ENCODE peak calls at places on chromosomes 2 and 18, in four cellular contexts. Q, O, G and K are unnamed samples. For H3K9me3, the result is how much of the 10 kb centered on the place peaks cover.

GRCh38 chr2:232588680-232589585 is 38.4 kb downstream of the EIF4E2 start:
- DNase-seq in Q (peak), O (peak), G (no peak), K (no peak)

GRCh38 chr2:127577973-127578372 is 42.5 kb downstream of the MYO7B start:
- DNase-seq in Q (no peak), O (no peak), G (peak), K (no peak)

GRCh38 chr2:25617948-25618646 is 55.3 kb downstream of the DTNB start:
- DNase-seq in Q (no peak), O (no peak), G (no peak), K (no peak)

GRCh38 chr18:78376036-78376435 is 603.6 kb upstream of the SALL3 start:
- DNase-seq in Q (no peak), O (no peak), G (no peak), K (no peak)

GRCh38 chr18:62450546-62451395 is 72.1 kb upstream of the ZCCHC2 start:
- DNase-seq in Q (peak), O (peak), G (no peak), K (no peak)

GRCh38 chr2:27824401-27824800 is 52.9 kb downstream of the MRPL33 start:
- DNase-seq in Q (no peak), O (no peak), G (no peak), K (no peak)

GRCh38 chr2:15539999-15540398 is 21.1 kb downstream of the NBAS start:
- DNase-seq in Q (no peak), O (no peak), G (no peak), K (no peak)

GRCh38 chr2:207768891-207769596 is 662 bp downstream of the FZD5 start:
- DNase-seq in Q (peak), O (peak), G (peak), K (no peak)

GRCh38 chr2:98134601-98135000 is 47.6 kb downstream of the VWA3B start:
- DNase-seq in Q (no peak), O (no peak), G (no peak), K (no peak)

GRCh38 chr2:196431957-196432356 is 207.6 kb upstream of the CCDC150 start:
- DNase-seq in Q (no peak), O (no peak), G (no peak), K (peak)

GRCh38 chr2:55618025-55618648 is 715 bp upstream of the PPP4R3B start:
- DNase-seq in Q (no peak), O (no peak), G (no peak), K (no peak)

GRCh38 chr2:237213325-237214040 is 127.8 kb downstream of the COPS8 start:
- DNase-seq in Q (peak), O (no peak), G (no peak), K (no peak)

GRCh38 chr18:6624729-6625308 is 104.7 kb upstream of the ARHGAP28 start:
- DNase-seq in Q (no peak), O (no peak), G (no peak), K (no peak)

GRCh38 chr2:120415728-120416509 is 70.0 kb downstream of the INHBB start:
- DNase-seq in Q (no peak), O (no peak), G (no peak), K (no peak)

GRCh38 chr2:108377815-108378630 is at the start of gene SULT1C4:
- DNase-seq in Q (peak), O (peak), G (peak), K (no peak)

GRCh38 chr2:176555781-176556180 is 286.5 kb downstream of the MTX2 start:
- DNase-seq in Q (no peak), O (no peak), G (peak), K (no peak)

GRCh38 chr2:77193858-77194448 is 328.2 kb downstream of the LRRTM4 start:
- DNase-seq in Q (no peak), O (no peak), G (no peak), K (no peak)

GRCh38 chr2:179344280-179344961 is 79.8 kb upstream of the SESTD1 start:
- DNase-seq in Q (no peak), O (no peak), G (no peak), K (no peak)

GRCh38 chr2:100180503-100180902 is 38.1 kb upstream of the AFF3 start:
- DNase-seq in Q (no peak), O (no peak), G (no peak), K (no peak)

GRCh38 chr2:173996766-173997165 is 31.6 kb upstream of the SP3 start:
- DNase-seq in Q (no peak), O (no peak), G (no peak), K (no peak)

GRCh38 chr2:158845869-158846268 is 50.8 kb downstream of the DAPL1 start:
- DNase-seq in Q (no peak), O (no peak), G (no peak), K (no peak)

GRCh38 chr2:10211822-10212438 is 89.4 kb downstream of the RRM2 start:
- DNase-seq in Q (no peak), O (no peak), G (no peak), K (no peak)

GRCh38 chr18:13256444-13257305 is 38.1 kb downstream of the LDLRAD4 start:
- DNase-seq in Q (no peak), O (no peak), G (no peak), K (no peak)

GRCh38 chr2:118003396-118003824 is 10.5 kb downstream of the CCDC93 start:
- DNase-seq in Q (no peak), O (peak), G (peak), K (peak)

GRCh38 chr2:98907966-98908905 is 27.8 kb downstream of the CRACDL start:
- DNase-seq in Q (no peak), O (peak), G (peak), K (no peak)

GRCh38 chr2:150141241-150142001 is 346.0 kb downstream of the RND3 start:
- DNase-seq in Q (no peak), O (no peak), G (no peak), K (no peak)

GRCh38 chr2:175432021-175432420 is 250.5 kb upstream of the ATP5MC3 start:
- DNase-seq in Q (no peak), O (no peak), G (no peak), K (no peak)

GRCh38 chr2:68018727-68019126 is 44.1 kb downstream of the C1D start:
- DNase-seq in Q (no peak), O (no peak), G (no peak), K (no peak)

GRCh38 chr2:196801986-196802385 is 2.5 kb upstream of the GTF3C3 start:
- DNase-seq in Q (no peak), O (no peak), G (no peak), K (no peak)

GRCh38 chr2:212027681-212028628 is 510.6 kb downstream of the ERBB4 start:
- DNase-seq in Q (no peak), O (no peak), G (no peak), K (no peak)

GRCh38 chr2:33068261-33068660 is 121.5 kb downstream of the LTBP1 start:
- DNase-seq in Q (no peak), O (no peak), G (no peak), K (no peak)

GRCh38 chr18:77100751-77101355 is 31.7 kb downstream of the MBP start:
- DNase-seq in Q (no peak), O (no peak), G (no peak), K (no peak)

GRCh38 chr2:4175343-4175742 is 472.0 kb downstream of the DCDC2C start:
- DNase-seq in Q (no peak), O (no peak), G (no peak), K (no peak)

GRCh38 chr2:4168834-4169233 is 465.5 kb downstream of the DCDC2C start:
- DNase-seq in Q (no peak), O (no peak), G (no peak), K (no peak)

GRCh38 chr2:4174796-4175195 is 471.4 kb downstream of the DCDC2C start:
- DNase-seq in Q (no peak), O (no peak), G (no peak), K (no peak)
- H3K4me3 ChIP-seq in Q (peak), O (no peak), G (no peak), K (no peak)

DNA sequence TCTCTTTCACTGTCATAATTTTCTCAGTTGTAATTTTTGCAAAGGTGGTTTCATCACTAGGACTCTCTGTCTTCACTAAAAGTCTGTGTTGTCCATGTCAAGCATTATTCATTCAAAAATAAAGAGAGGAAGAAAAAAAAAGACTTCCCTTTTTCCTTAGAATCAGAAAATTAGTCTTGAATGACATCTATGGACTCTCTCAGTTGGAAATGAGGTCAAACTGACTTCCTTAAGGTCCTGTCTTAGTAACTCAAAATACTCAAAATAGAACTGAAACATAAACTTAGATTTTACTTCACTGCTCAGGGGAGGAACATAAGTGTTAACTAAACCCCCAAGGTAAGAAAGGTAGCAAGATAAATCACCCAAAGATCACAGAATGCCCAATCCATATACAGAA is 2.2 kb upstream of the ZNF407 start:
- DNase-seq in Q (no peak), O (no peak), G (no peak), K (no peak)
- H3K27ac ChIP-seq in Q (no peak), O (no peak), G (no peak), K (no peak)

GRCh38 chr2:240525802-240526201 is 32.0 kb downstream of the ANKMY1 start:
- DNase-seq in Q (no peak), O (peak), G (peak), K (no peak)
- H3K9me3 ChIP-seq in Q (under half), O (under half), G (half or more), K (under half)

DNA sequence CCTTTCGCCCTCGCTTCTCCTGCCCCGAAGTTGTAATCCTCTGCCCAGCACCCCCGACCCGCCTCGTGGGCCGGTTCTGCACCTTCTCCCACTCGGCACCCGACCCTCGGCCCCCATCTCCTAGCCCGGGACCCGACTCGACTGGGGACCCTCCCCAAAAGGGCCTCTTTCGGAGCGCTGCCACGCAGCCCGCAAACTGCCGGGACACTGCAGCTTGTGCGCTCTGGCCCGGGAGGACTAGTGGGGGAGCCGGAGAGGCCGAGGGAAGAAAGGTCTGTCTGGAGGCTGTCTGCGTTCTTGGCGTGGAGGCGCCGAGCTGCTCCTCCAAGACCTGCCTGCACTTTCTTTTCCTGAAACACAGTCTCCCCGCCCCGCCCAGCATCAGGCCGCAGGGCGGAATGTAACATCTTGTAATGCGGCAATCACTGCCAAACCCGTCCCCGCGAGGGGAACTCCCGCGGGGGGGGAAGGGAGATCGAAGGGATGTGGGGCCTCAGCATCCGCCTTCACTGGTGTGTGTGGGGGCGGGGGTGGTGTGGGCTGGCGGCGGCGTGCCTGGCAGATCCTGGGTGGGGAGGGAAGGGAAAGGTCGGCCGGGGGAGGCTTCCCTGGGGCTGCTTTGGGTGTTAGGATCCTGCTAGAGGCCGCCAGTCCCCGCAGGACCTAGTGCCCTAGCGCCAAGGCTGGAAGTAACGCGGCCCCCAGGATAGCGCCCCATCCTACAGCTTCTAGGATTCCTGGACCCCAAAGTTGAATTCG is 7.4 kb downstream of the DLX2 start:
- DNase-seq in Q (no peak), O (no peak), G (peak), K (no peak)
- H3K4me3 ChIP-seq in Q (peak), O (no peak), G (peak), K (peak)

DNA sequence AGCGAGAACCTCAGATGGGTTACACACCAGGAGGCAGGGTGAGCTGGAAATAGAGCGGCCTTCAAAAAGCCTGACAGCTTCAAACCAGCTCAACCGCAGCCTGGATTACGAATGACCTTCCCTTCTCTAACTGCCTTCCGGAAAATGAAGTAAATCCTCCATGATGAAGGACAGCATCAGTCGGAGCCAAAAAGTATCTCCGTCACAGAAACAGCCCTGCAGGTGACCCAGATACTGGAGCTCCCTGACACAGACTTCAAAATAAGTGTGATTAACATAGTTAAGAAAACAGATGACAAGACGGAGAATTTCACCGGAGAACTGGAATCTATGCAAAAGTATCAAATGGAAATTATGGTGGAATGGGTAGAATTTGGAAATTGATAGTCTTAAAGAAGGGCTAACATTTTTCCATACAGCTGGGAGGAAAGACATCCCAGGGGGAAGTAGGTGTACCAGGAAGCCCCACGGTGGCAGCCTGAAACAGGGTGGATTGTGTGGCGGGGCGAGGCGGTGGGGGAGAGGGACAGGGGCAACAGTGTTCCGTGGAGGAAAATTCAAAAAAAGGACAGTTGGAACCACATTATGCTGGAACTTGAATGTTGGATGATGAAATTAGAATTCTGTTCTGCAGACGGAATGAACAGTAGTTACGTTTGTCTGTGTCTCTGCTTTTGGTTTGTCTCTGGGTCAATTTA is 10.4 kb upstream of the CIB4 start:
- DNase-seq in Q (no peak), O (peak), G (no peak), K (no peak)
- H3K27ac ChIP-seq in Q (no peak), O (no peak), G (no peak), K (no peak)

GRCh38 chr2:79554899-79555298 is 42.0 kb downstream of the CTNNA2 start:
- DNase-seq in Q (no peak), O (no peak), G (no peak), K (no peak)

GRCh38 chr2:79547568-79547967 is 34.7 kb downstream of the CTNNA2 start:
- DNase-seq in Q (no peak), O (no peak), G (no peak), K (no peak)

DNA sequence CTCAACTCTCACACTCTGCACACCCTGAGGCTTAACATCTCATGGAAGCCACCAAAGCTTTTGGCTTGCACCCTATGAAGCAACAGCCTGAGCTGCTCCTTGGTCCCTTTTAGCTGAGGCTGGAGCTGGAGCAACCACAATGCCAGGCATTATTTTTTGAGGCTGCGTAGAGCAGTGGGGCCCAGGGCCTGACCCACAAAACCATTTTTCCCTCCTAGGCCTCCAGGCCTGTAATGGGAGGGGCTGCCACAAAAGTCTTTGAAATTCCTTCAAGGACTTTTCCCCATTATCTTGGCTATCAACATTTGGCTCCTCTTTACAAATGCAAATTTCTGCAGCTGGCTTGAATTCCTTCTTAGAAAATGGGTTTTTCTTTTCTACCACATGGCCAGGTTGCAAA is 39.8 kb downstream of the CTNNA2 start:
- DNase-seq in Q (no peak), O (no peak), G (no peak), K (no peak)
- H3K9me3 ChIP-seq in Q (under half), O (under half), G (half or more), K (under half)